ENCODE peak calls at places on chromosomes 2 and 18, in four cellular contexts. O, C, F and U are unnamed samples.

GRCh38 chr2:45055261-45055660 is 46.0 kb upstream of the SIX2 start:
- DNase-seq in F (no peak), C (no peak), O (no peak), U (no peak)

GRCh38 chr2:168244318-168244717 is 3.1 kb downstream of the STK39 start:
- DNase-seq in C (peak; percentile 10), O (no peak), F (no peak), U (no peak)

GRCh38 chr2:27100036-27100435 is 13.5 kb downstream of the KHK start:
- DNase-seq in C (no peak), F (no peak), O (no peak), U (no peak)

GRCh38 chr2:238952261-238952924 is 104.5 kb downstream of the TWIST2 start:
- DNase-seq in O (no peak), F (no peak), C (no peak), U (no peak)

GRCh38 chr2:234773764-234774409 is 177.9 kb upstream of the SH3BP4 start:
- DNase-seq in F (no peak), C (no peak), O (no peak), U (no peak)

GRCh38 chr2:200466703-200467418 is 43.0 kb downstream of the KCTD18 start:
- DNase-seq in O (peak; percentile 79), F (no peak), C (no peak), U (no peak)

GRCh38 chr2:238247002-238247822 is 7.4 kb upstream of the HES6 start:
- DNase-seq in O (no peak), C (no peak), F (no peak), U (no peak)

GRCh38 chr2:102585704-102586404 is 33.5 kb upstream of the SLC9A2 start:
- DNase-seq in F (no peak), O (no peak), C (no peak), U (peak; percentile 23)

GRCh38 chr2:23520256-23520655 is 135.3 kb downstream of the KLHL29 start:
- DNase-seq in C (no peak), O (no peak), F (no peak), U (peak; percentile 45)

GRCh38 chr2:196242131-196242620 is 70.8 kb upstream of the STK17B start:
- DNase-seq in O (no peak), C (no peak), F (peak; percentile 23), U (no peak)

GRCh38 chr2:72915907-72916742 is 1.2 kb upstream of the EMX1 start:
- DNase-seq in F (peak; percentile 32), C (no peak), O (no peak), U (peak; percentile 82)

GRCh38 chr2:164992818-164993217 is 37.5 kb upstream of the SLC38A11 start:
- DNase-seq in F (peak; percentile 76), O (peak; percentile 68), C (no peak), U (peak; percentile 80)

GRCh38 chr2:240233891-240234502 is 93.5 kb upstream of the OTOS start:
- DNase-seq in F (no peak), O (no peak), C (no peak), U (no peak)

GRCh38 chr18:45267622-45268021 is 347.7 kb upstream of the SLC14A2 start:
- DNase-seq in F (no peak), O (no peak), C (no peak), U (no peak)